ENCODE peak calls at places on chromosomes 11 and 22, in ten cellular contexts. One of them, this sample, is unnamed.

GRCh38 chr11:127345819-127346459 is 345.4 kb upstream of the KIRREL3 start:
- DNase-seq in psoas muscle: no peak
- DNase-seq in choroid plexus epithelial cell: peak
- DNase-seq in astrocyte of the spinal cord: peak
- DNase-seq in OCI-LY7: peak
- DNase-seq in B cell: no peak
- DNase-seq in esophagus muscularis mucosa: no peak
- DNase-seq in mucosa of descending colon: peak
- DNase-seq in IMR-90: peak
- DNase-seq in fibroblast of the aortic adventitia: peak
- DNase-seq in this sample: peak

GRCh38 chr11:19353287-19353686 is 112.5 kb upstream of the E2F8 start:
- DNase-seq in psoas muscle: no peak
- DNase-seq in choroid plexus epithelial cell: no peak
- DNase-seq in astrocyte of the spinal cord: no peak
- DNase-seq in OCI-LY7: no peak
- DNase-seq in B cell: no peak
- DNase-seq in esophagus muscularis mucosa: no peak
- DNase-seq in mucosa of descending colon: no peak
- DNase-seq in IMR-90: no peak
- DNase-seq in fibroblast of the aortic adventitia: peak
- DNase-seq in this sample: no peak

GRCh38 chr22:46789992-46790391 is 27.5 kb downstream of the TBC1D22A start:
- DNase-seq in psoas muscle: no peak
- DNase-seq in choroid plexus epithelial cell: no peak
- DNase-seq in astrocyte of the spinal cord: no peak
- DNase-seq in OCI-LY7: no peak
- DNase-seq in B cell: no peak
- DNase-seq in esophagus muscularis mucosa: no peak
- DNase-seq in mucosa of descending colon: no peak
- DNase-seq in IMR-90: no peak
- DNase-seq in fibroblast of the aortic adventitia: no peak
- DNase-seq in this sample: no peak

GRCh38 chr11:117623831-117624271 is 173.2 kb downstream of the DSCAML1 start:
- DNase-seq in psoas muscle: no peak
- DNase-seq in choroid plexus epithelial cell: no peak
- DNase-seq in astrocyte of the spinal cord: no peak
- DNase-seq in OCI-LY7: no peak
- DNase-seq in B cell: no peak
- DNase-seq in esophagus muscularis mucosa: no peak
- DNase-seq in mucosa of descending colon: no peak
- DNase-seq in IMR-90: no peak
- DNase-seq in fibroblast of the aortic adventitia: no peak
- DNase-seq in this sample: no peak

GRCh38 chr22:45426387-45426786 is 12.9 kb downstream of the RIBC2 start:
- DNase-seq in psoas muscle: no peak
- DNase-seq in choroid plexus epithelial cell: no peak
- DNase-seq in astrocyte of the spinal cord: no peak
- DNase-seq in OCI-LY7: no peak
- DNase-seq in B cell: no peak
- DNase-seq in esophagus muscularis mucosa: no peak
- DNase-seq in mucosa of descending colon: no peak
- DNase-seq in IMR-90: no peak
- DNase-seq in fibroblast of the aortic adventitia: no peak
- DNase-seq in this sample: no peak

GRCh38 chr11:44899959-44900358 is 50.7 kb downstream of the TP53I11 start:
- DNase-seq in psoas muscle: no peak
- DNase-seq in choroid plexus epithelial cell: peak
- DNase-seq in astrocyte of the spinal cord: peak
- DNase-seq in OCI-LY7: peak
- DNase-seq in B cell: no peak
- DNase-seq in esophagus muscularis mucosa: no peak
- DNase-seq in mucosa of descending colon: no peak
- DNase-seq in IMR-90: peak
- DNase-seq in fibroblast of the aortic adventitia: peak
- DNase-seq in this sample: peak

GRCh38 chr22:48758021-48758561 is 1069.6 kb downstream of the BRD1 start:
- DNase-seq in psoas muscle: no peak
- DNase-seq in choroid plexus epithelial cell: no peak
- DNase-seq in astrocyte of the spinal cord: no peak
- DNase-seq in OCI-LY7: no peak
- DNase-seq in B cell: no peak
- DNase-seq in esophagus muscularis mucosa: peak
- DNase-seq in mucosa of descending colon: peak
- DNase-seq in IMR-90: no peak
- DNase-seq in fibroblast of the aortic adventitia: no peak
- DNase-seq in this sample: no peak

GRCh38 chr11:12187399-12187798 is 77.0 kb downstream of the MICAL2 start:
- DNase-seq in psoas muscle: no peak
- DNase-seq in choroid plexus epithelial cell: no peak
- DNase-seq in astrocyte of the spinal cord: peak
- DNase-seq in OCI-LY7: no peak
- DNase-seq in B cell: no peak
- DNase-seq in esophagus muscularis mucosa: no peak
- DNase-seq in mucosa of descending colon: no peak
- DNase-seq in IMR-90: peak
- DNase-seq in fibroblast of the aortic adventitia: no peak
- DNase-seq in this sample: no peak

GRCh38 chr11:128520886-128521696 is 66.3 kb downstream of the ETS1 start:
- DNase-seq in psoas muscle: no peak
- DNase-seq in choroid plexus epithelial cell: no peak
- DNase-seq in astrocyte of the spinal cord: peak
- DNase-seq in OCI-LY7: peak
- DNase-seq in B cell: no peak
- DNase-seq in esophagus muscularis mucosa: no peak
- DNase-seq in mucosa of descending colon: peak
- DNase-seq in IMR-90: no peak
- DNase-seq in fibroblast of the aortic adventitia: peak
- DNase-seq in this sample: no peak

GRCh38 chr11:128323381-128323780 is 264.0 kb downstream of the ETS1 start:
- DNase-seq in psoas muscle: no peak
- DNase-seq in choroid plexus epithelial cell: peak
- DNase-seq in astrocyte of the spinal cord: no peak
- DNase-seq in OCI-LY7: peak
- DNase-seq in B cell: peak
- DNase-seq in esophagus muscularis mucosa: peak
- DNase-seq in mucosa of descending colon: no peak
- DNase-seq in IMR-90: peak
- DNase-seq in fibroblast of the aortic adventitia: peak
- DNase-seq in this sample: peak

GRCh38 chr11:95762513-95762912 is 27.1 kb downstream of the FAM76B start:
- DNase-seq in psoas muscle: no peak
- DNase-seq in choroid plexus epithelial cell: peak
- DNase-seq in astrocyte of the spinal cord: peak
- DNase-seq in OCI-LY7: no peak
- DNase-seq in B cell: no peak
- DNase-seq in esophagus muscularis mucosa: no peak
- DNase-seq in mucosa of descending colon: no peak
- DNase-seq in IMR-90: peak
- DNase-seq in fibroblast of the aortic adventitia: peak
- DNase-seq in this sample: no peak

GRCh38 chr11:86869966-86870570 is 69.7 kb downstream of the PRSS23 start:
- DNase-seq in psoas muscle: peak
- DNase-seq in choroid plexus epithelial cell: peak
- DNase-seq in astrocyte of the spinal cord: peak
- DNase-seq in OCI-LY7: peak
- DNase-seq in B cell: peak
- DNase-seq in esophagus muscularis mucosa: no peak
- DNase-seq in mucosa of descending colon: peak
- DNase-seq in IMR-90: peak
- DNase-seq in fibroblast of the aortic adventitia: peak
- DNase-seq in this sample: peak
- TF ChIP-seq CTCF in psoas muscle: peak
- TF ChIP-seq CTCF in choroid plexus epithelial cell: peak
- TF ChIP-seq CTCF in astrocyte of the spinal cord: peak
- TF ChIP-seq CTCF in OCI-LY7: peak
- TF ChIP-seq CTCF in B cell: peak
- TF ChIP-seq CTCF in esophagus muscularis mucosa: peak
- TF ChIP-seq CTCF in mucosa of descending colon: peak
- TF ChIP-seq CTCF in IMR-90: peak
- TF ChIP-seq CTCF in fibroblast of the aortic adventitia: peak
- TF ChIP-seq CTCF in this sample: peak

GRCh38 chr11:73760680-73761402 is at the start of gene RAB6A:
- DNase-seq in psoas muscle: peak
- DNase-seq in choroid plexus epithelial cell: peak
- DNase-seq in astrocyte of the spinal cord: peak
- DNase-seq in OCI-LY7: peak
- DNase-seq in B cell: peak
- DNase-seq in esophagus muscularis mucosa: peak
- DNase-seq in mucosa of descending colon: peak
- DNase-seq in IMR-90: peak
- DNase-seq in fibroblast of the aortic adventitia: peak
- DNase-seq in this sample: peak
- TF ChIP-seq CTCF in psoas muscle: peak
- TF ChIP-seq CTCF in choroid plexus epithelial cell: peak
- TF ChIP-seq CTCF in astrocyte of the spinal cord: peak
- TF ChIP-seq CTCF in OCI-LY7: peak
- TF ChIP-seq CTCF in B cell: peak
- TF ChIP-seq CTCF in esophagus muscularis mucosa: peak
- TF ChIP-seq CTCF in mucosa of descending colon: peak
- TF ChIP-seq CTCF in IMR-90: peak
- TF ChIP-seq CTCF in fibroblast of the aortic adventitia: peak
- TF ChIP-seq CTCF in this sample: peak

GRCh38 chr11:68020575-68020974 is 9.9 kb upstream of the NDUFS8 start:
- DNase-seq in psoas muscle: no peak
- DNase-seq in choroid plexus epithelial cell: peak
- DNase-seq in astrocyte of the spinal cord: no peak
- DNase-seq in OCI-LY7: peak
- DNase-seq in B cell: no peak
- DNase-seq in esophagus muscularis mucosa: no peak
- DNase-seq in mucosa of descending colon: no peak
- DNase-seq in IMR-90: peak
- DNase-seq in fibroblast of the aortic adventitia: no peak
- DNase-seq in this sample: peak
- TF ChIP-seq CTCF in psoas muscle: no peak
- TF ChIP-seq CTCF in choroid plexus epithelial cell: peak
- TF ChIP-seq CTCF in astrocyte of the spinal cord: peak
- TF ChIP-seq CTCF in OCI-LY7: no peak
- TF ChIP-seq CTCF in B cell: no peak
- TF ChIP-seq CTCF in esophagus muscularis mucosa: no peak
- TF ChIP-seq CTCF in mucosa of descending colon: no peak
- TF ChIP-seq CTCF in IMR-90: peak
- TF ChIP-seq CTCF in fibroblast of the aortic adventitia: peak
- TF ChIP-seq CTCF in this sample: peak

DNA sequence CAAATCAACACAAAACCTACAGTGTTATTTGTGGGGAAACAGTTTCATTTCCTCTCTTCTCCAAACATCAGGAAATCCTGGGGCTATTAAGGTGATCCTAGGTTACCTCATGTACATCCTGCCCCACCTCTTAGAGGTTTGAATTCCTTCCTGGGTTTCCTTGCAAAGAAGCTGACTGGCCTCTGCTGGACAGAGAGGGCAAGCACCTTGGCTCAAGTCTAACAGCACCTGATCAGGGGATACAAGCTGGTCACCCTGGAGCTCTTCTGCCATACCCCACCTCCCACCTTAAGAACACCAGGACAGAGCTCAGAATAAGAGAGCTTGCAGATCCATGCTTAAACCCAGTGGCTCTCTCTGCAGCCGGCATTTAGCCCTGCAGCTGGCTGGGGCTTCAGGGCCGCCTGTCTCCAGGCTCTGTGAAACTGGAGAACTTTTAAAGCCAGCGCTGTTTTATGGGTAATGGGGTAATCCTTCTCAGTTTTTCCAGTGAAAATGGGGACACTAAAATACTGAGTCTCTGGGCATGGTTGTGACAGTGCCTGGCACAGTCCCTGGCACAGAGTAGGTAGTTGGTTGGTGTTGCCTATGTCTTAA is 386.6 kb upstream of the NARS2 start:
- DNase-seq in psoas muscle: no peak
- DNase-seq in choroid plexus epithelial cell: peak
- DNase-seq in astrocyte of the spinal cord: peak
- DNase-seq in OCI-LY7: no peak
- DNase-seq in B cell: no peak
- DNase-seq in esophagus muscularis mucosa: no peak
- DNase-seq in mucosa of descending colon: peak
- DNase-seq in IMR-90: peak
- DNase-seq in fibroblast of the aortic adventitia: peak
- DNase-seq in this sample: peak
- TF ChIP-seq CTCF in psoas muscle: peak
- TF ChIP-seq CTCF in choroid plexus epithelial cell: peak
- TF ChIP-seq CTCF in astrocyte of the spinal cord: peak
- TF ChIP-seq CTCF in OCI-LY7: no peak
- TF ChIP-seq CTCF in B cell: no peak
- TF ChIP-seq CTCF in esophagus muscularis mucosa: peak
- TF ChIP-seq CTCF in mucosa of descending colon: peak
- TF ChIP-seq CTCF in IMR-90: peak
- TF ChIP-seq CTCF in fibroblast of the aortic adventitia: peak
- TF ChIP-seq CTCF in this sample: peak

GRCh38 chr11:46296520-46297448 is 19.3 kb downstream of the CREB3L1 start:
- DNase-seq in psoas muscle: peak
- DNase-seq in choroid plexus epithelial cell: peak
- DNase-seq in astrocyte of the spinal cord: peak
- DNase-seq in OCI-LY7: no peak
- DNase-seq in B cell: no peak
- DNase-seq in esophagus muscularis mucosa: no peak
- DNase-seq in mucosa of descending colon: no peak
- DNase-seq in IMR-90: peak
- DNase-seq in fibroblast of the aortic adventitia: peak
- DNase-seq in this sample: no peak
- TF ChIP-seq CTCF in psoas muscle: peak
- TF ChIP-seq CTCF in choroid plexus epithelial cell: peak
- TF ChIP-seq CTCF in astrocyte of the spinal cord: peak
- TF ChIP-seq CTCF in OCI-LY7: no peak
- TF ChIP-seq CTCF in B cell: no peak
- TF ChIP-seq CTCF in esophagus muscularis mucosa: peak
- TF ChIP-seq CTCF in mucosa of descending colon: no peak
- TF ChIP-seq CTCF in IMR-90: peak
- TF ChIP-seq CTCF in fibroblast of the aortic adventitia: peak
- TF ChIP-seq CTCF in this sample: no peak

GRCh38 chr22:30858976-30859713 is 109.4 kb downstream of the MORC2 start:
- DNase-seq in psoas muscle: no peak
- DNase-seq in choroid plexus epithelial cell: no peak
- DNase-seq in astrocyte of the spinal cord: no peak
- DNase-seq in OCI-LY7: no peak
- DNase-seq in B cell: no peak
- DNase-seq in esophagus muscularis mucosa: peak
- DNase-seq in mucosa of descending colon: no peak
- DNase-seq in IMR-90: no peak
- DNase-seq in fibroblast of the aortic adventitia: no peak
- DNase-seq in this sample: no peak

GRCh38 chr22:30859714-30860095 is 108.9 kb downstream of the MORC2 start:
- DNase-seq in psoas muscle: no peak
- DNase-seq in choroid plexus epithelial cell: no peak
- DNase-seq in astrocyte of the spinal cord: no peak
- DNase-seq in OCI-LY7: no peak
- DNase-seq in B cell: no peak
- DNase-seq in esophagus muscularis mucosa: peak
- DNase-seq in mucosa of descending colon: no peak
- DNase-seq in IMR-90: no peak
- DNase-seq in fibroblast of the aortic adventitia: no peak
- DNase-seq in this sample: no peak

GRCh38 chr22:30861131-30861530 is 107.4 kb downstream of the MORC2 start:
- DNase-seq in psoas muscle: no peak
- DNase-seq in choroid plexus epithelial cell: no peak
- DNase-seq in astrocyte of the spinal cord: no peak
- DNase-seq in OCI-LY7: no peak
- DNase-seq in B cell: no peak
- DNase-seq in esophagus muscularis mucosa: no peak
- DNase-seq in mucosa of descending colon: no peak
- DNase-seq in IMR-90: no peak
- DNase-seq in fibroblast of the aortic adventitia: no peak
- DNase-seq in this sample: no peak

GRCh38 chr22:30861688-30862552 is 106.7 kb downstream of the MORC2 start:
- DNase-seq in psoas muscle: no peak
- DNase-seq in choroid plexus epithelial cell: no peak
- DNase-seq in astrocyte of the spinal cord: no peak
- DNase-seq in OCI-LY7: no peak
- DNase-seq in B cell: peak
- DNase-seq in esophagus muscularis mucosa: peak
- DNase-seq in mucosa of descending colon: no peak
- DNase-seq in IMR-90: no peak
- DNase-seq in fibroblast of the aortic adventitia: no peak
- DNase-seq in this sample: no peak

GRCh38 chr22:30860176-30861105 is 108.1 kb downstream of the MORC2 start:
- DNase-seq in psoas muscle: no peak
- DNase-seq in choroid plexus epithelial cell: no peak
- DNase-seq in astrocyte of the spinal cord: no peak
- DNase-seq in OCI-LY7: no peak
- DNase-seq in B cell: peak
- DNase-seq in esophagus muscularis mucosa: peak
- DNase-seq in mucosa of descending colon: peak
- DNase-seq in IMR-90: no peak
- DNase-seq in fibroblast of the aortic adventitia: no peak
- DNase-seq in this sample: no peak
- TF ChIP-seq CTCF in psoas muscle: no peak
- TF ChIP-seq CTCF in choroid plexus epithelial cell: no peak
- TF ChIP-seq CTCF in astrocyte of the spinal cord: no peak
- TF ChIP-seq CTCF in OCI-LY7: no peak
- TF ChIP-seq CTCF in B cell: no peak
- TF ChIP-seq CTCF in esophagus muscularis mucosa: no peak
- TF ChIP-seq CTCF in mucosa of descending colon: no peak
- TF ChIP-seq CTCF in IMR-90: no peak
- TF ChIP-seq CTCF in fibroblast of the aortic adventitia: no peak
- TF ChIP-seq CTCF in this sample: no peak

This sample was measured in MCF 10A.